ENCODE peak calls at places on chromosomes 16 and 17, in six cellular contexts. V is suprapubic skin, F is iris pigment epithelial cell, I is lung microvascular endothelial cell, D is HS-5, T is ELR. O is an unnamed sample.

GRCh38 chr16:50724237-50724747 is 17.6 kb upstream of the CYLD start:
- DNase-seq in V (no peak), F (no peak), I (no peak), D (no peak), T (no peak), O (no peak)

GRCh38 chr16:88739975-88740726 is 33.8 kb downstream of the CTU2 start:
- DNase-seq in V (no peak), F (no peak), I (no peak), D (no peak), T (no peak), O (no peak)

GRCh38 chr17:4860651-4861050 is 27.5 kb downstream of the MINK1 start:
- DNase-seq in V (no peak), F (no peak), I (no peak), D (no peak), T (no peak), O (no peak)

GRCh38 chr17:56863974-56864373 is 30.0 kb downstream of the DGKE start:
- DNase-seq in V (no peak), F (no peak), I (no peak), D (no peak), T (no peak), O (no peak)

GRCh38 chr17:77193653-77194052 is 52.9 kb downstream of the SEC14L1 start:
- DNase-seq in V (no peak), F (no peak), I (no peak), D (no peak), T (no peak), O (no peak)

GRCh38 chr17:13638855-13639458 is 37.2 kb upstream of the HS3ST3A1 start:
- DNase-seq in V (no peak), F (peak; percentile 29), I (no peak), D (no peak), T (peak; percentile 34), O (no peak)

GRCh38 chr16:79501446-79501845 is 99.1 kb downstream of the MAF start:
- DNase-seq in V (no peak), F (no peak), I (no peak), D (no peak), T (no peak), O (no peak)

GRCh38 chr17:66727634-66728570 is 107.0 kb upstream of the CACNG5 start:
- DNase-seq in V (no peak), F (peak; percentile 63), I (peak; percentile 86), D (no peak), T (peak; percentile 65), O (no peak)

GRCh38 chr17:19533718-19534561 is at the start of gene SLC47A1:
- DNase-seq in V (no peak), F (peak; percentile 24), I (peak; percentile 68), D (no peak), T (peak; percentile 56), O (no peak)

GRCh38 chr16:8850279-8850885 is 18.4 kb downstream of the CARHSP1 start:
- DNase-seq in V (no peak), F (peak; percentile 83), I (peak; percentile 87), D (peak; percentile 88), T (peak; percentile 94), O (peak; percentile 91)

GRCh38 chr16:19223235-19223847 is 55.3 kb downstream of the SYT17 start:
- DNase-seq in V (no peak), F (peak; percentile 9), I (peak; percentile 14), D (no peak), T (peak; percentile 42), O (no peak)

GRCh38 chr17:57997085-57997809 is 9.2 kb upstream of the VEZF1 start:
- DNase-seq in V (no peak), F (no peak), I (no peak), D (no peak), T (no peak), O (no peak)

GRCh38 chr17:77315551-77316190 is 174.9 kb downstream of the SEC14L1 start:
- DNase-seq in V (no peak), F (no peak), I (peak; percentile 47), D (no peak), T (peak; percentile 62), O (peak; percentile 62)

GRCh38 chr17:27407916-27408846 is 48.1 kb upstream of the KSR1 start:
- DNase-seq in V (peak; percentile 31), F (peak; percentile 39), I (no peak), D (peak; percentile 35), T (peak; percentile 67), O (no peak)

GRCh38 chr17:48618366-48618896 is 3.3 kb upstream of the HOXB8 start:
- DNase-seq in V (peak; percentile 95), F (peak; percentile 72), I (peak; percentile 87), D (no peak), T (peak; percentile 88), O (no peak)

GRCh38 chr17:28717578-28718316 is at the start of gene RAB34:
- DNase-seq in V (peak; percentile 85), F (peak; percentile 85), I (peak; percentile 49), D (peak; percentile 58), T (peak; percentile 89), O (peak; percentile 89)

GRCh38 chr16:24689128-24689527 is 40.3 kb upstream of the TNRC6A start:
- DNase-seq in V (no peak), F (peak; percentile 68), I (peak; percentile 81), D (no peak), T (peak; percentile 73), O (no peak)

GRCh38 chr17:38702166-38702899 is 2.7 kb upstream of the MLLT6 start:
- DNase-seq in V (peak; percentile 95), F (peak; percentile 82), I (peak; percentile 89), D (peak; percentile 41), T (peak; percentile 93), O (peak; percentile 89)

GRCh38 chr16:82631701-82632685 is 5.2 kb downstream of the CDH13 start:
- DNase-seq in V (no peak), F (peak; percentile 49), I (peak; percentile 56), D (no peak), T (peak; percentile 27), O (no peak)

GRCh38 chr17:77493238-77493812 is 352.6 kb downstream of the SEC14L1 start:
- DNase-seq in V (peak; percentile 53), F (no peak), I (no peak), D (no peak), T (no peak), O (no peak)

GRCh38 chr17:29615492-29616299 is 7.0 kb downstream of the CORO6 start:
- DNase-seq in V (peak; percentile 94), F (peak; percentile 88), I (peak; percentile 90), D (no peak), T (peak; percentile 84), O (peak; percentile 72)

GRCh38 chr17:6435968-6436367 is 1.0 kb upstream of the AIPL1 start:
- DNase-seq in V (no peak), F (peak; percentile 64), I (peak; percentile 79), D (peak; percentile 20), T (peak; percentile 79), O (no peak)

GRCh38 chr17:49203796-49204195 is 6.6 kb downstream of the GNGT2 start:
- DNase-seq in V (no peak), F (no peak), I (no peak), D (no peak), T (no peak), O (no peak)

GRCh38 chr17:64128787-64129514 is 993 bp downstream of the ERN1 start:
- DNase-seq in V (no peak), F (no peak), I (peak; percentile 24), D (no peak), T (peak; percentile 68), O (no peak)

GRCh38 chr17:50151937-50152547 is 1.6 kb upstream of the PPP1R9B start:
- DNase-seq in V (no peak), F (peak; percentile 86), I (peak; percentile 86), D (peak; percentile 78), T (peak; percentile 93), O (peak; percentile 95)

GRCh38 chr16:69039333-69039941 is 66.0 kb upstream of the HAS3 start:
- DNase-seq in V (no peak), F (peak; percentile 65), I (peak; percentile 34), D (no peak), T (peak; percentile 78), O (no peak)

GRCh38 chr16:87161822-87162676 is 155.1 kb downstream of the C16orf95 start:
- DNase-seq in V (no peak), F (no peak), I (no peak), D (no peak), T (no peak), O (no peak)

GRCh38 chr17:73201215-73202069 is 8.6 kb downstream of the COG1 start:
- DNase-seq in V (no peak), F (no peak), I (no peak), D (no peak), T (peak; percentile 32), O (no peak)